ENCODE peak calls at places on chromosomes 6 and 20, in six cellular contexts. C is stimulated activated CD4-positive, alpha-beta T cell treated with anti-CD3 and anti-CD28 coated beads, Interleukin-12 subunit alpha, Interleukin-12 subunit beta, amount 100 ng/mL, for 4 hours; W is activated gamma-delta T cell treated with Interleukin-2 at 50 U/mL for 16 hours; S is BE2C; B is NT2/D1; I is left colon. Q is an unnamed sample.

GRCh38 chr20:46523696-46524328 is 10.5 kb upstream of the ZNF334 start:
- DNase-seq in I (no peak), B (peak; percentile 28), S (no peak), C (no peak), W (no peak), Q (no peak)

GRCh38 chr20:37494301-37494700 is 26.7 kb upstream of the NNAT start:
- DNase-seq in W (no peak), B (no peak), S (no peak), C (no peak), I (no peak), Q (no peak)

GRCh38 chr6:31083742-31084354 is 28.5 kb downstream of the C6orf15 start:
- DNase-seq in C (peak; percentile 28), S (peak; percentile 56), W (no peak), I (peak; percentile 36), B (peak; percentile 50), Q (peak; percentile 18)

GRCh38 chr6:33323623-33323948 is 6.0 kb upstream of the ZBTB22 start:
- DNase-seq in C (no peak), S (no peak), I (no peak), W (peak; percentile 19), B (no peak), Q (no peak)

GRCh38 chr6:157019733-157020132 is 242.6 kb downstream of the ARID1B start:
- DNase-seq in I (no peak), W (no peak), B (no peak), S (no peak), C (no peak), Q (no peak)

GRCh38 chr6:17927705-17928104 is 59.7 kb downstream of the KIF13A start:
- DNase-seq in W (no peak), I (no peak), S (no peak), B (no peak), C (no peak), Q (no peak)

GRCh38 chr6:169220068-169220964 is 33.3 kb downstream of the THBS2 start:
- DNase-seq in S (no peak), C (no peak), W (no peak), B (no peak), I (no peak), Q (no peak)

GRCh38 chr6:144408151-144408550 is 123.0 kb downstream of the UTRN start:
- DNase-seq in B (no peak), S (no peak), W (no peak), C (no peak), I (no peak), Q (no peak)

GRCh38 chr6:46648869-46649488 is 3.6 kb downstream of the CYP39A1 start:
- DNase-seq in S (no peak), W (no peak), I (no peak), B (no peak), C (no peak), Q (no peak)

GRCh38 chr20:33460711-33461110 is 17.1 kb upstream of the SNTA1 start:
- DNase-seq in I (peak; percentile 51), B (no peak), W (no peak), C (no peak), S (no peak), Q (no peak)

GRCh38 chr6:31110825-31111582 is 1.4 kb downstream of the C6orf15 start:
- DNase-seq in W (no peak), C (no peak), B (no peak), S (no peak), I (no peak), Q (no peak)

GRCh38 chr20:58125726-58126125 is 102.7 kb downstream of the ANKRD60 start:
- DNase-seq in I (no peak), W (no peak), S (no peak), B (no peak), C (no peak), Q (no peak)

GRCh38 chr20:31322504-31322903 is 14.1 kb upstream of the DEFB116 start:
- DNase-seq in C (no peak), W (no peak), S (no peak), B (peak; percentile 72), I (no peak), Q (no peak)

GRCh38 chr6:21679761-21680265 is 86.3 kb downstream of the SOX4 start:
- DNase-seq in W (no peak), I (no peak), B (no peak), C (no peak), S (no peak), Q (no peak)

GRCh38 chr6:16519265-16520242 is 241.7 kb downstream of the ATXN1 start:
- DNase-seq in W (no peak), I (no peak), S (no peak), B (no peak), C (no peak), Q (no peak)

GRCh38 chr6:22025468-22026159 is 271.2 kb downstream of the PRL start:
- DNase-seq in S (peak; percentile 43), I (peak; percentile 5), B (peak; percentile 88), C (no peak), W (no peak), Q (no peak)

GRCh38 chr6:170084166-170084730 is 206.6 kb downstream of the DLL1 start:
- DNase-seq in C (no peak), W (no peak), S (no peak), I (no peak), B (no peak), Q (no peak)

GRCh38 chr6:4775591-4776492 is at the start of gene CDYL:
- DNase-seq in W (peak; percentile 87), B (peak; percentile 43), C (peak; percentile 91), S (peak; percentile 91), I (peak; percentile 91), Q (peak; percentile 93)

GRCh38 chr6:166006593-166007301 is 160.9 kb downstream of the TBXT start:
- DNase-seq in C (no peak), I (no peak), S (no peak), B (no peak), W (no peak), Q (no peak)

GRCh38 chr6:3403244-3404154 is 53.4 kb downstream of the SLC22A23 start:
- DNase-seq in S (no peak), W (no peak), B (no peak), I (peak; percentile 70), C (no peak), Q (no peak)

GRCh38 chr6:136085370-136086115 is 164.6 kb downstream of the MTFR2 start:
- DNase-seq in I (no peak), B (no peak), W (no peak), C (no peak), S (no peak), Q (no peak)

GRCh38 chr6:53258076-53258773 is 90.5 kb downstream of the ELOVL5 start:
- DNase-seq in S (no peak), B (no peak), I (no peak), C (no peak), W (no peak), Q (no peak)

GRCh38 chr6:146364816-146365594 is 178.6 kb upstream of the RAB32 start:
- DNase-seq in B (no peak), W (no peak), C (no peak), S (no peak), I (no peak), Q (no peak)

GRCh38 chr6:72348926-72349325 is 272.9 kb upstream of the KCNQ5 start:
- DNase-seq in S (no peak), W (no peak), B (no peak), C (no peak), I (no peak), Q (no peak)

GRCh38 chr6:47669684-47670515 is 28.5 kb upstream of the ADGRF4 start:
- DNase-seq in W (no peak), I (no peak), C (no peak), S (no peak), B (no peak), Q (no peak)

GRCh38 chr6:15322781-15323536 is 77.1 kb downstream of the JARID2 start:
- DNase-seq in W (no peak), S (no peak), I (peak; percentile 38), B (no peak), C (no peak), Q (no peak)

GRCh38 chr20:48904566-48905321 is 16.8 kb upstream of the ARFGEF2 start:
- DNase-seq in S (peak; percentile 59), W (peak; percentile 69), B (peak; percentile 49), I (peak; percentile 63), C (peak; percentile 62), Q (peak; percentile 76)

GRCh38 chr6:13250703-13251102 is 77.6 kb downstream of the TBC1D7 start:
- DNase-seq in S (no peak), W (no peak), C (no peak), I (no peak), B (no peak), Q (no peak)

GRCh38 chr6:137690029-137690428 is 177.0 kb upstream of the TNFAIP3 start:
- DNase-seq in C (no peak), B (no peak), S (no peak), W (no peak), I (no peak), Q (no peak)

GRCh38 chr6:11241793-11242201 is 9.3 kb upstream of the NEDD9 start:
- DNase-seq in B (no peak), W (no peak), I (no peak), C (no peak), S (no peak), Q (no peak)

GRCh38 chr6:87663434-87663833 is 38.6 kb downstream of the AKIRIN2 start:
- DNase-seq in W (no peak), S (no peak), I (no peak), B (no peak), C (no peak), Q (no peak)